ENCODE peak calls at places on chromosomes 13 and 19, in eight cellular contexts. One of them, this sample, is unnamed.

GRCh38 chr13:101530293-101530692 is 77.8 kb downstream of the ITGBL1 start:
- DNase-seq in lower lobe of right lung: no peak
- DNase-seq in psoas muscle: no peak
- DNase-seq in neural progenitor cell: no peak
- DNase-seq in HFF-Myc: no peak
- DNase-seq in heart left ventricle: no peak
- DNase-seq in choroid plexus epithelial cell: peak
- DNase-seq in fibroblast of the aortic adventitia: peak
- DNase-seq in this sample: no peak

GRCh38 chr19:42122691-42123607 is 9.3 kb downstream of the POU2F2 start:
- DNase-seq in lower lobe of right lung: no peak
- DNase-seq in psoas muscle: peak
- DNase-seq in neural progenitor cell: no peak
- DNase-seq in HFF-Myc: no peak
- DNase-seq in heart left ventricle: no peak
- DNase-seq in choroid plexus epithelial cell: no peak
- DNase-seq in fibroblast of the aortic adventitia: no peak
- DNase-seq in this sample: no peak

GRCh38 chr19:4867534-4868285 is at the start of gene PLIN3:
- DNase-seq in lower lobe of right lung: peak
- DNase-seq in psoas muscle: peak
- DNase-seq in neural progenitor cell: peak
- DNase-seq in HFF-Myc: peak
- DNase-seq in heart left ventricle: peak
- DNase-seq in choroid plexus epithelial cell: peak
- DNase-seq in fibroblast of the aortic adventitia: peak
- DNase-seq in this sample: peak

GRCh38 chr13:75830842-75831241 is 194.7 kb downstream of the LMO7 start:
- DNase-seq in lower lobe of right lung: no peak
- DNase-seq in psoas muscle: no peak
- DNase-seq in neural progenitor cell: no peak
- DNase-seq in HFF-Myc: peak
- DNase-seq in heart left ventricle: no peak
- DNase-seq in choroid plexus epithelial cell: peak
- DNase-seq in fibroblast of the aortic adventitia: peak
- DNase-seq in this sample: peak

GRCh38 chr19:45955905-45956608 is 17.6 kb downstream of the NOVA2 start:
- DNase-seq in lower lobe of right lung: peak
- DNase-seq in psoas muscle: peak
- DNase-seq in neural progenitor cell: no peak
- DNase-seq in HFF-Myc: no peak
- DNase-seq in heart left ventricle: peak
- DNase-seq in choroid plexus epithelial cell: no peak
- DNase-seq in fibroblast of the aortic adventitia: peak
- DNase-seq in this sample: peak

GRCh38 chr19:3844596-3844995 is 24.2 kb downstream of the ZFR2 start:
- DNase-seq in lower lobe of right lung: no peak
- DNase-seq in psoas muscle: no peak
- DNase-seq in neural progenitor cell: no peak
- DNase-seq in HFF-Myc: no peak
- DNase-seq in heart left ventricle: no peak
- DNase-seq in choroid plexus epithelial cell: peak
- DNase-seq in fibroblast of the aortic adventitia: no peak
- DNase-seq in this sample: no peak

GRCh38 chr13:46389985-46390384 is 2.9 kb upstream of the RUBCNL start:
- DNase-seq in lower lobe of right lung: peak
- DNase-seq in psoas muscle: peak
- DNase-seq in neural progenitor cell: peak
- DNase-seq in HFF-Myc: no peak
- DNase-seq in heart left ventricle: peak
- DNase-seq in choroid plexus epithelial cell: no peak
- DNase-seq in fibroblast of the aortic adventitia: no peak
- DNase-seq in this sample: no peak

GRCh38 chr19:2888739-2889224 is 11.9 kb upstream of the ZNF57 start:
- DNase-seq in lower lobe of right lung: peak
- DNase-seq in psoas muscle: peak
- DNase-seq in neural progenitor cell: no peak
- DNase-seq in HFF-Myc: no peak
- DNase-seq in heart left ventricle: peak
- DNase-seq in choroid plexus epithelial cell: no peak
- DNase-seq in fibroblast of the aortic adventitia: peak
- DNase-seq in this sample: no peak

GRCh38 chr19:5664515-5664914 is 15.8 kb downstream of the MICOS13 start:
- DNase-seq in lower lobe of right lung: peak
- DNase-seq in psoas muscle: no peak
- DNase-seq in neural progenitor cell: no peak
- DNase-seq in HFF-Myc: no peak
- DNase-seq in heart left ventricle: no peak
- DNase-seq in choroid plexus epithelial cell: no peak
- DNase-seq in fibroblast of the aortic adventitia: no peak
- DNase-seq in this sample: no peak

GRCh38 chr19:42427313-42427712 is at the start of gene LIPE:
- DNase-seq in lower lobe of right lung: no peak
- DNase-seq in psoas muscle: no peak
- DNase-seq in neural progenitor cell: no peak
- DNase-seq in HFF-Myc: no peak
- DNase-seq in heart left ventricle: no peak
- DNase-seq in choroid plexus epithelial cell: no peak
- DNase-seq in fibroblast of the aortic adventitia: peak
- DNase-seq in this sample: no peak

GRCh38 chr13:102440259-102440936 is 38.5 kb upstream of the FGF14 start:
- DNase-seq in lower lobe of right lung: peak
- DNase-seq in psoas muscle: no peak
- DNase-seq in neural progenitor cell: no peak
- DNase-seq in HFF-Myc: no peak
- DNase-seq in heart left ventricle: no peak
- DNase-seq in choroid plexus epithelial cell: peak
- DNase-seq in fibroblast of the aortic adventitia: no peak
- DNase-seq in this sample: no peak

GRCh38 chr19:6519289-6519688 is 11.5 kb upstream of the TNFSF9 start:
- DNase-seq in lower lobe of right lung: no peak
- DNase-seq in psoas muscle: no peak
- DNase-seq in neural progenitor cell: no peak
- DNase-seq in HFF-Myc: no peak
- DNase-seq in heart left ventricle: no peak
- DNase-seq in choroid plexus epithelial cell: peak
- DNase-seq in fibroblast of the aortic adventitia: peak
- DNase-seq in this sample: peak

GRCh38 chr19:45507864-45508680 is 793 bp downstream of the VASP start:
- DNase-seq in lower lobe of right lung: no peak
- DNase-seq in psoas muscle: peak
- DNase-seq in neural progenitor cell: peak
- DNase-seq in HFF-Myc: no peak
- DNase-seq in heart left ventricle: peak
- DNase-seq in choroid plexus epithelial cell: no peak
- DNase-seq in fibroblast of the aortic adventitia: peak
- DNase-seq in this sample: no peak

GRCh38 chr13:40408602-40409001 is 257.8 kb downstream of the FOXO1 start:
- DNase-seq in lower lobe of right lung: no peak
- DNase-seq in psoas muscle: no peak
- DNase-seq in neural progenitor cell: no peak
- DNase-seq in HFF-Myc: peak
- DNase-seq in heart left ventricle: no peak
- DNase-seq in choroid plexus epithelial cell: peak
- DNase-seq in fibroblast of the aortic adventitia: no peak
- DNase-seq in this sample: peak

GRCh38 chr19:48398329-48399235 is 5.1 kb downstream of the GRIN2D start:
- DNase-seq in lower lobe of right lung: peak
- DNase-seq in psoas muscle: peak
- DNase-seq in neural progenitor cell: peak
- DNase-seq in HFF-Myc: no peak
- DNase-seq in heart left ventricle: peak
- DNase-seq in choroid plexus epithelial cell: peak
- DNase-seq in fibroblast of the aortic adventitia: peak
- DNase-seq in this sample: peak

GRCh38 chr19:48396010-48396870 is 2.8 kb downstream of the GRIN2D start:
- DNase-seq in lower lobe of right lung: no peak
- DNase-seq in psoas muscle: no peak
- DNase-seq in neural progenitor cell: peak
- DNase-seq in HFF-Myc: no peak
- DNase-seq in heart left ventricle: no peak
- DNase-seq in choroid plexus epithelial cell: no peak
- DNase-seq in fibroblast of the aortic adventitia: no peak
- DNase-seq in this sample: no peak

GRCh38 chr19:48397263-48397635 is 3.8 kb downstream of the GRIN2D start:
- DNase-seq in lower lobe of right lung: no peak
- DNase-seq in psoas muscle: no peak
- DNase-seq in neural progenitor cell: no peak
- DNase-seq in HFF-Myc: no peak
- DNase-seq in heart left ventricle: no peak
- DNase-seq in choroid plexus epithelial cell: no peak
- DNase-seq in fibroblast of the aortic adventitia: no peak
- DNase-seq in this sample: no peak

GRCh38 chr19:48396871-48397176 is 3.4 kb downstream of the GRIN2D start:
- DNase-seq in lower lobe of right lung: no peak
- DNase-seq in psoas muscle: no peak
- DNase-seq in neural progenitor cell: no peak
- DNase-seq in HFF-Myc: no peak
- DNase-seq in heart left ventricle: no peak
- DNase-seq in choroid plexus epithelial cell: no peak
- DNase-seq in fibroblast of the aortic adventitia: no peak
- DNase-seq in this sample: no peak

GRCh38 chr19:48397636-48398328 is 4.3 kb downstream of the GRIN2D start:
- DNase-seq in lower lobe of right lung: no peak
- DNase-seq in psoas muscle: no peak
- DNase-seq in neural progenitor cell: no peak
- DNase-seq in HFF-Myc: no peak
- DNase-seq in heart left ventricle: no peak
- DNase-seq in choroid plexus epithelial cell: no peak
- DNase-seq in fibroblast of the aortic adventitia: no peak
- DNase-seq in this sample: no peak
- H3K4me3 ChIP-seq in lower lobe of right lung: peak
- H3K4me3 ChIP-seq in psoas muscle: peak
- H3K4me3 ChIP-seq in neural progenitor cell: peak
- H3K4me3 ChIP-seq in HFF-Myc: peak
- H3K4me3 ChIP-seq in heart left ventricle: peak
- H3K4me3 ChIP-seq in choroid plexus epithelial cell: peak
- H3K4me3 ChIP-seq in fibroblast of the aortic adventitia: peak
- H3K4me3 ChIP-seq in this sample: peak

GRCh38 chr19:1850809-1851544 is 2.7 kb upstream of the REXO1 start:
- DNase-seq in lower lobe of right lung: no peak
- DNase-seq in psoas muscle: no peak
- DNase-seq in neural progenitor cell: no peak
- DNase-seq in HFF-Myc: no peak
- DNase-seq in heart left ventricle: no peak
- DNase-seq in choroid plexus epithelial cell: no peak
- DNase-seq in fibroblast of the aortic adventitia: no peak
- DNase-seq in this sample: no peak
- TF ChIP-seq CTCF in lower lobe of right lung: no peak
- TF ChIP-seq CTCF in psoas muscle: no peak
- TF ChIP-seq CTCF in neural progenitor cell: no peak
- TF ChIP-seq CTCF in HFF-Myc: peak
- TF ChIP-seq CTCF in heart left ventricle: no peak
- TF ChIP-seq CTCF in choroid plexus epithelial cell: peak
- TF ChIP-seq CTCF in fibroblast of the aortic adventitia: no peak
- TF ChIP-seq CTCF in this sample: no peak

GRCh38 chr13:20192470-20193141 is at the start of gene GJB2:
- DNase-seq in lower lobe of right lung: no peak
- DNase-seq in psoas muscle: no peak
- DNase-seq in neural progenitor cell: peak
- DNase-seq in HFF-Myc: no peak
- DNase-seq in heart left ventricle: no peak
- DNase-seq in choroid plexus epithelial cell: no peak
- DNase-seq in fibroblast of the aortic adventitia: no peak
- DNase-seq in this sample: no peak

GRCh38 chr13:20190481-20191310 is 2.0 kb downstream of the GJB2 start:
- DNase-seq in lower lobe of right lung: no peak
- DNase-seq in psoas muscle: no peak
- DNase-seq in neural progenitor cell: no peak
- DNase-seq in HFF-Myc: peak
- DNase-seq in heart left ventricle: no peak
- DNase-seq in choroid plexus epithelial cell: peak
- DNase-seq in fibroblast of the aortic adventitia: peak
- DNase-seq in this sample: peak

GRCh38 chr13:20193142-20193923 is 595 bp upstream of the GJB2 start:
- DNase-seq in lower lobe of right lung: no peak
- DNase-seq in psoas muscle: no peak
- DNase-seq in neural progenitor cell: peak
- DNase-seq in HFF-Myc: no peak
- DNase-seq in heart left ventricle: no peak
- DNase-seq in choroid plexus epithelial cell: no peak
- DNase-seq in fibroblast of the aortic adventitia: peak
- DNase-seq in this sample: no peak

GRCh38 chr13:20191311-20191901 is 1.3 kb downstream of the GJB2 start:
- DNase-seq in lower lobe of right lung: no peak
- DNase-seq in psoas muscle: no peak
- DNase-seq in neural progenitor cell: no peak
- DNase-seq in HFF-Myc: no peak
- DNase-seq in heart left ventricle: no peak
- DNase-seq in choroid plexus epithelial cell: no peak
- DNase-seq in fibroblast of the aortic adventitia: no peak
- DNase-seq in this sample: no peak

DNA sequence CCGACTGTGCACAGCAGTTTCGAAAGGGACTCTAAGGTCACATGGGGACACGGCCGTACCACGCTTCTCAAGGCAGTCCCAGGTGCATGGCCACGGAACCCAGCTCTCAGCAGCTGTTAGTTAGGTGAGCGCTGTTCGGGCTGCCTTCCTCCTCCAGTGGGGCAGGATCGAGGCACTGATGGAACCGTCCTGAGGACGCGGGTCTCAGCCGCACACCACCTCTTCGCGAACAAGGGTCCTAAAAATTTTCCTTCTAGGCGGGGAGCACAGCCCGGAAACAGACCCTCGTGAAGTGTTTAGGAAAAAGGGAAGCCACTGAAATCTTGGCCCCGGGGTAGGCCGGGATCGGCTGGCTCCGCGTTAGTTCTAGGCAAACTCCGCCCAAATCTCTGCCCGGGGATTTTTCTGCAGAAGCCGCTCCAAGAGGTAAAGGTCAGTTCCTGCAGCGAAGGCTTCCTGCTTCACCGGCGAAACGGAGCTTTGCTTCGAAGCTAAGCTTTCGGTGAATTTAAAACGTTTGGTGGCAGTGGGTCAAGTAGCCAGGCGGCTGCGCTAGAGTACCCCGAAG is 752 bp downstream of the GJB2 start:
- DNase-seq in lower lobe of right lung: no peak
- DNase-seq in psoas muscle: no peak
- DNase-seq in neural progenitor cell: peak
- DNase-seq in HFF-Myc: no peak
- DNase-seq in heart left ventricle: no peak
- DNase-seq in choroid plexus epithelial cell: peak
- DNase-seq in fibroblast of the aortic adventitia: peak
- DNase-seq in this sample: no peak
- H3K4me3 ChIP-seq in lower lobe of right lung: peak
- H3K4me3 ChIP-seq in psoas muscle: peak
- H3K4me3 ChIP-seq in neural progenitor cell: peak
- H3K4me3 ChIP-seq in HFF-Myc: peak
- H3K4me3 ChIP-seq in heart left ventricle: peak
- H3K4me3 ChIP-seq in choroid plexus epithelial cell: peak
- H3K4me3 ChIP-seq in fibroblast of the aortic adventitia: peak
- H3K4me3 ChIP-seq in this sample: peak

GRCh38 chr13:63516124-63516523 is 2100.5 kb upstream of the PCDH20 start:
- DNase-seq in lower lobe of right lung: no peak
- DNase-seq in psoas muscle: no peak
- DNase-seq in neural progenitor cell: no peak
- DNase-seq in HFF-Myc: no peak
- DNase-seq in heart left ventricle: no peak
- DNase-seq in choroid plexus epithelial cell: peak
- DNase-seq in fibroblast of the aortic adventitia: no peak
- DNase-seq in this sample: no peak

GRCh38 chr13:63517376-63517775 is 2101.7 kb upstream of the PCDH20 start:
- DNase-seq in lower lobe of right lung: no peak
- DNase-seq in psoas muscle: no peak
- DNase-seq in neural progenitor cell: no peak
- DNase-seq in HFF-Myc: peak
- DNase-seq in heart left ventricle: no peak
- DNase-seq in choroid plexus epithelial cell: peak
- DNase-seq in fibroblast of the aortic adventitia: no peak
- DNase-seq in this sample: peak

GRCh38 chr13:63512095-63512494 is 2096.4 kb upstream of the PCDH20 start:
- DNase-seq in lower lobe of right lung: no peak
- DNase-seq in psoas muscle: no peak
- DNase-seq in neural progenitor cell: no peak
- DNase-seq in HFF-Myc: no peak
- DNase-seq in heart left ventricle: no peak
- DNase-seq in choroid plexus epithelial cell: no peak
- DNase-seq in fibroblast of the aortic adventitia: no peak
- DNase-seq in this sample: no peak
- TF ChIP-seq CTCF in lower lobe of right lung: no peak
- TF ChIP-seq CTCF in psoas muscle: no peak
- TF ChIP-seq CTCF in neural progenitor cell: no peak
- TF ChIP-seq CTCF in HFF-Myc: no peak
- TF ChIP-seq CTCF in heart left ventricle: no peak
- TF ChIP-seq CTCF in choroid plexus epithelial cell: no peak
- TF ChIP-seq CTCF in fibroblast of the aortic adventitia: no peak
- TF ChIP-seq CTCF in this sample: no peak

This sample was measured in fibroblast of pulmonary artery.